ENCODE peak calls at places on chromosomes 2 and 18, in nine cellular contexts. One of them, this sample, is unnamed.

GRCh38 chr2:222892321-222892720 is 31.5 kb downstream of the ACSL3 start:
- DNase-seq in H9: no peak
- DNase-seq in lower leg skin: no peak
- DNase-seq in A549: no peak
- DNase-seq in IMR-90: peak
- DNase-seq in endodermal cell: no peak
- DNase-seq in cardiac muscle cell: no peak
- DNase-seq in GM10248: no peak
- DNase-seq in upper lobe of left lung: no peak
- DNase-seq in this sample: no peak

GRCh38 chr2:41283079-41283765 is 764.6 kb upstream of the PKDCC start:
- DNase-seq in H9: no peak
- DNase-seq in IMR-90: peak
- DNase-seq in upper lobe of left lung: no peak
- DNase-seq in A549: no peak
- DNase-seq in GM10248: no peak
- DNase-seq in cardiac muscle cell: no peak
- DNase-seq in lower leg skin: no peak
- DNase-seq in endodermal cell: no peak
- DNase-seq in this sample: no peak

GRCh38 chr18:36284671-36285295 is 12.7 kb upstream of the FHOD3 start:
- DNase-seq in endodermal cell: peak
- DNase-seq in A549: peak
- DNase-seq in IMR-90: peak
- DNase-seq in lower leg skin: peak
- DNase-seq in H9: peak
- DNase-seq in upper lobe of left lung: no peak
- DNase-seq in GM10248: peak
- DNase-seq in cardiac muscle cell: peak
- DNase-seq in this sample: no peak

GRCh38 chr18:59706499-59706898 is 9.3 kb upstream of the CCBE1 start:
- DNase-seq in A549: no peak
- DNase-seq in endodermal cell: peak
- DNase-seq in IMR-90: no peak
- DNase-seq in cardiac muscle cell: no peak
- DNase-seq in upper lobe of left lung: no peak
- DNase-seq in lower leg skin: no peak
- DNase-seq in GM10248: no peak
- DNase-seq in H9: no peak
- DNase-seq in this sample: no peak

GRCh38 chr18:59837586-59837985 is 62.2 kb upstream of the PMAIP1 start:
- DNase-seq in lower leg skin: peak
- DNase-seq in GM10248: peak
- DNase-seq in upper lobe of left lung: peak
- DNase-seq in A549: peak
- DNase-seq in H9: peak
- DNase-seq in IMR-90: peak
- DNase-seq in endodermal cell: peak
- DNase-seq in cardiac muscle cell: peak
- DNase-seq in this sample: no peak

GRCh38 chr2:134056226-134056625 is 197.6 kb upstream of the MGAT5 start:
- DNase-seq in cardiac muscle cell: no peak
- DNase-seq in IMR-90: no peak
- DNase-seq in A549: no peak
- DNase-seq in lower leg skin: no peak
- DNase-seq in upper lobe of left lung: no peak
- DNase-seq in GM10248: no peak
- DNase-seq in endodermal cell: no peak
- DNase-seq in H9: no peak
- DNase-seq in this sample: no peak

GRCh38 chr2:138359532-138359931 is 142.0 kb upstream of the SPOPL start:
- DNase-seq in upper lobe of left lung: no peak
- DNase-seq in lower leg skin: no peak
- DNase-seq in IMR-90: no peak
- DNase-seq in cardiac muscle cell: no peak
- DNase-seq in GM10248: no peak
- DNase-seq in H9: no peak
- DNase-seq in A549: no peak
- DNase-seq in endodermal cell: no peak
- DNase-seq in this sample: no peak

GRCh38 chr2:71856709-71857525 is 290.7 kb downstream of the CYP26B1 start:
- DNase-seq in IMR-90: no peak
- DNase-seq in endodermal cell: peak
- DNase-seq in upper lobe of left lung: no peak
- DNase-seq in lower leg skin: no peak
- DNase-seq in A549: no peak
- DNase-seq in GM10248: no peak
- DNase-seq in H9: peak
- DNase-seq in cardiac muscle cell: peak
- DNase-seq in this sample: no peak

GRCh38 chr2:163200726-163201125 is 362.2 kb upstream of the KCNH7 start:
- DNase-seq in A549: no peak
- DNase-seq in upper lobe of left lung: no peak
- DNase-seq in GM10248: no peak
- DNase-seq in cardiac muscle cell: no peak
- DNase-seq in lower leg skin: no peak
- DNase-seq in H9: no peak
- DNase-seq in IMR-90: no peak
- DNase-seq in endodermal cell: no peak
- DNase-seq in this sample: no peak

GRCh38 chr2:120418174-120418787 is 72.3 kb downstream of the INHBB start:
- DNase-seq in GM10248: no peak
- DNase-seq in cardiac muscle cell: no peak
- DNase-seq in endodermal cell: peak
- DNase-seq in lower leg skin: no peak
- DNase-seq in upper lobe of left lung: no peak
- DNase-seq in H9: peak
- DNase-seq in A549: no peak
- DNase-seq in IMR-90: no peak
- DNase-seq in this sample: no peak

GRCh38 chr2:134677866-134678774 is 40.7 kb downstream of the TMEM163 start:
- DNase-seq in IMR-90: no peak
- DNase-seq in A549: no peak
- DNase-seq in endodermal cell: no peak
- DNase-seq in GM10248: no peak
- DNase-seq in cardiac muscle cell: peak
- DNase-seq in H9: no peak
- DNase-seq in upper lobe of left lung: no peak
- DNase-seq in lower leg skin: no peak
- DNase-seq in this sample: no peak

GRCh38 chr2:220892018-220892634 is 680.0 kb downstream of the EPHA4 start:
- DNase-seq in IMR-90: no peak
- DNase-seq in lower leg skin: no peak
- DNase-seq in cardiac muscle cell: no peak
- DNase-seq in A549: no peak
- DNase-seq in endodermal cell: no peak
- DNase-seq in GM10248: no peak
- DNase-seq in H9: no peak
- DNase-seq in upper lobe of left lung: no peak
- DNase-seq in this sample: no peak

DNA sequence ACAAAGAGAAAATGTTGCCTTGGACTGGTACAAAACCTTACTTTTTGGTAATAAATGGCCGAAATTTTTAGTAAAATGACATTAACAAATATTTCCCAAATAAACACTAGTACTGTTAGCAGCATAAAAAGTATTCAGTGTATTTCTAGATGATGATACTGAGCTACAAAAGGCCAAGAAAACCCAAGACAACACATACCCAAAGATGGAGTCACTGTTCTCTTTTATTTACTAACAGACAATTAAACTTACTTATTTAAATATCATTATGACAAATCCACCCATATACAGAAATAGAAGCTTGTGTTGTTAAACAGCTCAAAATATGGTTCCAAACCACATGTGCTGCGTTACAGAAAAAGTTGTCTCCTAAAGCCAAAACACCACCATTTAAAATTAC is 239.9 kb downstream of the ZEB2 start:
- DNase-seq in endodermal cell: no peak
- DNase-seq in lower leg skin: no peak
- DNase-seq in IMR-90: peak
- DNase-seq in upper lobe of left lung: no peak
- DNase-seq in GM10248: no peak
- DNase-seq in H9: no peak
- DNase-seq in cardiac muscle cell: no peak
- DNase-seq in A549: no peak
- DNase-seq in this sample: no peak
- TF ChIP-seq CTCF in endodermal cell: no peak
- TF ChIP-seq CTCF in lower leg skin: no peak
- TF ChIP-seq CTCF in IMR-90: no peak
- TF ChIP-seq CTCF in upper lobe of left lung: no peak
- TF ChIP-seq CTCF in GM10248: no peak
- TF ChIP-seq CTCF in H9: no peak
- TF ChIP-seq CTCF in cardiac muscle cell: no peak
- TF ChIP-seq CTCF in A549: no peak
- TF ChIP-seq CTCF in this sample: no peak

DNA sequence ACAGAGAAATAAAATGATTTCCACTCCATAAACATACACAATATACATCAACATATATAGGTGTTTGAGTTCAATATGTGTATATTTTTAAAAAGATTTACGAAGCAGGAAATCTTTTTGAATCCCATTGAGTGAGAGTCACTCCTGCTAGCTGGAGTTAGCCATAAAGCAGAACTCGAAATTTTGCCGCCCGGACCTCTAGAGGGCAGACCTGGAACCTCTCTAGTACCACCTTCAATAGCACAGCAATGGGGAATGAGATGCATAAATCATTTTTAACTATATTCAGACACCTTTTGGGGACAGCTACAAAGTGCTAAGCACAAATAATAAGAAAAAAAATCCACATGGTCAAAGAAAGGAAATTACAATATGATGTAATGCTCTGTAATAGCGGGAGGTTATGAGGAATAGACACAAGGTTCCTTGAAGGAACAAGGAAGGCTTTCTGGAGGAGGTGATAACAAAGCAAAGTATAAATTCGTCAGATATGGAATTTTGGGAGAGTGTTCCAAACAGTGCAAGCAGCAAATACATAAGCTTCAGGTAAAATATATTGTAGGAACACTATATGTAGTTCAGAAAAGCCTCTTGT is 533.4 kb downstream of the ERBB4 start:
- DNase-seq in GM10248: peak
- DNase-seq in H9: peak
- DNase-seq in IMR-90: peak
- DNase-seq in endodermal cell: peak
- DNase-seq in upper lobe of left lung: peak
- DNase-seq in cardiac muscle cell: peak
- DNase-seq in lower leg skin: no peak
- DNase-seq in A549: peak
- DNase-seq in this sample: no peak
- TF ChIP-seq CTCF in GM10248: peak
- TF ChIP-seq CTCF in H9: peak
- TF ChIP-seq CTCF in IMR-90: peak
- TF ChIP-seq CTCF in endodermal cell: peak
- TF ChIP-seq CTCF in upper lobe of left lung: no peak
- TF ChIP-seq CTCF in cardiac muscle cell: peak
- TF ChIP-seq CTCF in lower leg skin: no peak
- TF ChIP-seq CTCF in A549: peak
- TF ChIP-seq CTCF in this sample: no peak

DNA sequence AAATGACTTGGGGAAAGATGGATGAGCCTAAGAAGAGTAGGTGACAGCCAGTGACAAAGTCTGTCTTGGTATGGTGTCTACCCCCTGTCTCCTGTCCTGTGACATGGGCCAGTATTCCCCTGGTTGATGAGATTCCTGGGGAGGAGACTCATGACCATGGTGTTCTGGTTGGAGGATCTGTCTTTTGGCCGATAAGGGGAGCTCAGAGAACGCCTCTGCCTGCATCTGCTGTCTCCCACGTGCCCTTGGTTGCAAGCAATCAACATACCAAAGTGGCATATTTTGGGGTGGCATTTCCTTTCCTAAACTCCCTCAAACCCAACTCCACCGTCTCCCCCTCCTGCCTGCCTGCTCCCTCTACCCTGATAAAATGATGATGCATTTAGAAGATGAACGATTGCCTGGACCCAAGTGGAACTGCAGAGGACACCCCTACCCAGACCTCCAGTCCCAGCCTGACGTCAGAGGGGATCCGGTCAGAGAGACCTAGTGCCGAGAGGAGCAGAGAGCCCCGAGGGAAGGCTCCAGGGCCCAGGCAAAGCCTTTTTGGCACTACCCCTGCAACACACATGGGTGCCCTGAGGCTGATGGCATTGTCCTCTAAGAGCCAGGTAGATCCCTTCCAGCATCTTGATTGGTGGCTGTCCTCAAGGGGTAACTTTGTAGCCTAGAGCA is 124.2 kb upstream of the MSH6 start:
- DNase-seq in lower leg skin: no peak
- DNase-seq in cardiac muscle cell: no peak
- DNase-seq in GM10248: no peak
- DNase-seq in H9: no peak
- DNase-seq in IMR-90: no peak
- DNase-seq in endodermal cell: no peak
- DNase-seq in A549: no peak
- DNase-seq in upper lobe of left lung: no peak
- DNase-seq in this sample: no peak
- TF ChIP-seq CTCF in lower leg skin: no peak
- TF ChIP-seq CTCF in cardiac muscle cell: no peak
- TF ChIP-seq CTCF in GM10248: no peak
- TF ChIP-seq CTCF in H9: no peak
- TF ChIP-seq CTCF in IMR-90: no peak
- TF ChIP-seq CTCF in endodermal cell: no peak
- TF ChIP-seq CTCF in A549: no peak
- TF ChIP-seq CTCF in upper lobe of left lung: no peak
- TF ChIP-seq CTCF in this sample: no peak

DNA sequence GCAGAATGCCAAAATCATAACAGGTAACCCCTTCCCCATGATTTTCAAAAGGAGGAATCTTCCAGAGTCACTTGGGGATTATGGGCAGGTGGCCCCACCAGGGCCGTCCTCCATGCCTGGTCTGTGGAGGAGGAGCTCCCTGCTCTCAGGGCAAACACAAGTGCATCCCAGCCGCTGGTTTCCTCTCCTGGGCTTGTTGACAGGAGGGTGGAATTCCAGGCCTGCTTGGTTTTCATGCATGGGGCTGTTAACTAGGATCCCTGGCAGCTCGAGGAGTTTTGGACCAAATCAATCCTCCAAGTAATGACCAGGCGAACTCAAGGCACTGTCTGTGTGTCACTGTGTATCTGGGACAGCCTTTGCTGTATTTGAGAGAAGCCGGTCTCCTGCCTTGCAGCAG is 45.3 kb downstream of the FOSL2 start:
- DNase-seq in lower leg skin: no peak
- DNase-seq in IMR-90: no peak
- DNase-seq in upper lobe of left lung: peak
- DNase-seq in A549: no peak
- DNase-seq in cardiac muscle cell: peak
- DNase-seq in GM10248: no peak
- DNase-seq in endodermal cell: no peak
- DNase-seq in H9: no peak
- DNase-seq in this sample: no peak
- TF ChIP-seq CTCF in lower leg skin: no peak
- TF ChIP-seq CTCF in IMR-90: no peak
- TF ChIP-seq CTCF in upper lobe of left lung: no peak
- TF ChIP-seq CTCF in A549: no peak
- TF ChIP-seq CTCF in cardiac muscle cell: no peak
- TF ChIP-seq CTCF in GM10248: no peak
- TF ChIP-seq CTCF in endodermal cell: no peak
- TF ChIP-seq CTCF in H9: no peak
- TF ChIP-seq CTCF in this sample: no peak

GRCh38 chr2:52416340-52416739 is 1351.3 kb upstream of the CHAC2 start:
- DNase-seq in IMR-90: peak
- DNase-seq in cardiac muscle cell: peak
- DNase-seq in H9: no peak
- DNase-seq in endodermal cell: no peak
- DNase-seq in A549: no peak
- DNase-seq in upper lobe of left lung: no peak
- DNase-seq in lower leg skin: no peak
- DNase-seq in GM10248: no peak
- DNase-seq in this sample: no peak
- TF ChIP-seq CTCF in IMR-90: peak
- TF ChIP-seq CTCF in cardiac muscle cell: no peak
- TF ChIP-seq CTCF in H9: peak
- TF ChIP-seq CTCF in endodermal cell: peak
- TF ChIP-seq CTCF in A549: peak
- TF ChIP-seq CTCF in upper lobe of left lung: no peak
- TF ChIP-seq CTCF in lower leg skin: no peak
- TF ChIP-seq CTCF in GM10248: no peak
- TF ChIP-seq CTCF in this sample: no peak